ENCODE peak calls at places on chromosomes 13 and 19, in nine cellular contexts. One of them, this sample, is unnamed.

GRCh38 chr13:32428581-32429072 is 697 bp upstream of the N4BP2L1 start:
- DNase-seq in EL: no peak
- DNase-seq in stimulated activated CD8-positive, alpha-beta memory T cell treated with anti-CD3 and anti-CD28 coated beads, Interleukin-4, amount 100 ng/mL, for 4 hours: no peak
- DNase-seq in GM06990: no peak
- DNase-seq in stimulated activated naive CD8-positive, alpha-beta T cell treated with anti-CD3 and anti-CD28 coated beads, Interleukin-15, amount 100 ng/mL, for 72 hours: peak; percentile 9
- DNase-seq in IMR-90: no peak
- DNase-seq in heart right ventricle: no peak
- DNase-seq in NCI-H69: no peak
- DNase-seq in C1 segment of cervical spinal cord: peak; percentile 41
- DNase-seq in this sample: no peak

GRCh38 chr13:75749407-75749806 is 113.3 kb downstream of the LMO7 start:
- DNase-seq in IMR-90: peak; percentile 47
- DNase-seq in NCI-H69: peak; percentile 74
- DNase-seq in stimulated activated CD8-positive, alpha-beta memory T cell treated with anti-CD3 and anti-CD28 coated beads, Interleukin-4, amount 100 ng/mL, for 4 hours: no peak
- DNase-seq in C1 segment of cervical spinal cord: no peak
- DNase-seq in EL: peak; percentile 24
- DNase-seq in stimulated activated naive CD8-positive, alpha-beta T cell treated with anti-CD3 and anti-CD28 coated beads, Interleukin-15, amount 100 ng/mL, for 72 hours: no peak
- DNase-seq in GM06990: no peak
- DNase-seq in heart right ventricle: no peak
- DNase-seq in this sample: peak; percentile 13

GRCh38 chr19:42295831-42296525 is 6.0 kb upstream of the PRR19 start:
- DNase-seq in EL: peak; percentile 56
- DNase-seq in IMR-90: peak; percentile 41
- DNase-seq in heart right ventricle: peak; percentile 89
- DNase-seq in stimulated activated CD8-positive, alpha-beta memory T cell treated with anti-CD3 and anti-CD28 coated beads, Interleukin-4, amount 100 ng/mL, for 4 hours: peak; percentile 74
- DNase-seq in NCI-H69: peak; percentile 83
- DNase-seq in C1 segment of cervical spinal cord: peak; percentile 67
- DNase-seq in GM06990: peak; percentile 73
- DNase-seq in stimulated activated naive CD8-positive, alpha-beta T cell treated with anti-CD3 and anti-CD28 coated beads, Interleukin-15, amount 100 ng/mL, for 72 hours: peak; percentile 86
- DNase-seq in this sample: peak; percentile 73

GRCh38 chr13:110106726-110107125 is 200.2 kb downstream of the COL4A1 start:
- DNase-seq in NCI-H69: no peak
- DNase-seq in C1 segment of cervical spinal cord: no peak
- DNase-seq in heart right ventricle: peak; percentile 70
- DNase-seq in GM06990: no peak
- DNase-seq in EL: no peak
- DNase-seq in stimulated activated CD8-positive, alpha-beta memory T cell treated with anti-CD3 and anti-CD28 coated beads, Interleukin-4, amount 100 ng/mL, for 4 hours: no peak
- DNase-seq in IMR-90: no peak
- DNase-seq in stimulated activated naive CD8-positive, alpha-beta T cell treated with anti-CD3 and anti-CD28 coated beads, Interleukin-15, amount 100 ng/mL, for 72 hours: no peak
- DNase-seq in this sample: no peak

GRCh38 chr13:39422845-39423565 is 180.0 kb downstream of the LHFPL6 start:
- DNase-seq in stimulated activated CD8-positive, alpha-beta memory T cell treated with anti-CD3 and anti-CD28 coated beads, Interleukin-4, amount 100 ng/mL, for 4 hours: no peak
- DNase-seq in C1 segment of cervical spinal cord: no peak
- DNase-seq in NCI-H69: no peak
- DNase-seq in GM06990: no peak
- DNase-seq in IMR-90: no peak
- DNase-seq in heart right ventricle: no peak
- DNase-seq in EL: peak; percentile 10
- DNase-seq in stimulated activated naive CD8-positive, alpha-beta T cell treated with anti-CD3 and anti-CD28 coated beads, Interleukin-15, amount 100 ng/mL, for 72 hours: no peak
- DNase-seq in this sample: no peak

GRCh38 chr13:34357435-34358232 is 539.7 kb downstream of the RFC3 start:
- DNase-seq in stimulated activated CD8-positive, alpha-beta memory T cell treated with anti-CD3 and anti-CD28 coated beads, Interleukin-4, amount 100 ng/mL, for 4 hours: no peak
- DNase-seq in EL: peak; percentile 87
- DNase-seq in GM06990: no peak
- DNase-seq in IMR-90: peak; percentile 79
- DNase-seq in NCI-H69: no peak
- DNase-seq in C1 segment of cervical spinal cord: no peak
- DNase-seq in stimulated activated naive CD8-positive, alpha-beta T cell treated with anti-CD3 and anti-CD28 coated beads, Interleukin-15, amount 100 ng/mL, for 72 hours: no peak
- DNase-seq in heart right ventricle: no peak
- DNase-seq in this sample: no peak

GRCh38 chr13:113187263-113187669 is 21.2 kb downstream of the PCID2 start:
- DNase-seq in C1 segment of cervical spinal cord: peak; percentile 46
- DNase-seq in IMR-90: peak; percentile 100
- DNase-seq in stimulated activated CD8-positive, alpha-beta memory T cell treated with anti-CD3 and anti-CD28 coated beads, Interleukin-4, amount 100 ng/mL, for 4 hours: peak; percentile 46
- DNase-seq in stimulated activated naive CD8-positive, alpha-beta T cell treated with anti-CD3 and anti-CD28 coated beads, Interleukin-15, amount 100 ng/mL, for 72 hours: no peak
- DNase-seq in EL: peak; percentile 100
- DNase-seq in NCI-H69: peak; percentile 49
- DNase-seq in heart right ventricle: peak; percentile 82
- DNase-seq in GM06990: no peak
- DNase-seq in this sample: no peak

GRCh38 chr13:79782541-79783216 is 301.7 kb downstream of the NDFIP2 start:
- DNase-seq in EL: peak; percentile 27
- DNase-seq in C1 segment of cervical spinal cord: peak; percentile 11
- DNase-seq in GM06990: no peak
- DNase-seq in NCI-H69: peak; percentile 73
- DNase-seq in stimulated activated naive CD8-positive, alpha-beta T cell treated with anti-CD3 and anti-CD28 coated beads, Interleukin-15, amount 100 ng/mL, for 72 hours: no peak
- DNase-seq in heart right ventricle: peak; percentile 62
- DNase-seq in stimulated activated CD8-positive, alpha-beta memory T cell treated with anti-CD3 and anti-CD28 coated beads, Interleukin-4, amount 100 ng/mL, for 4 hours: no peak
- DNase-seq in IMR-90: peak; percentile 77
- DNase-seq in this sample: peak; percentile 81

GRCh38 chr13:41675306-41675705 is 218.0 kb downstream of the RGCC start:
- DNase-seq in IMR-90: no peak
- DNase-seq in EL: peak; percentile 26
- DNase-seq in C1 segment of cervical spinal cord: no peak
- DNase-seq in heart right ventricle: no peak
- DNase-seq in NCI-H69: no peak
- DNase-seq in GM06990: no peak
- DNase-seq in stimulated activated naive CD8-positive, alpha-beta T cell treated with anti-CD3 and anti-CD28 coated beads, Interleukin-15, amount 100 ng/mL, for 72 hours: no peak
- DNase-seq in stimulated activated CD8-positive, alpha-beta memory T cell treated with anti-CD3 and anti-CD28 coated beads, Interleukin-4, amount 100 ng/mL, for 4 hours: no peak
- DNase-seq in this sample: no peak

GRCh38 chr19:7394728-7395359 is 46.1 kb downstream of the ARHGEF18 start:
- DNase-seq in EL: peak; percentile 89
- DNase-seq in IMR-90: peak; percentile 87
- DNase-seq in NCI-H69: peak; percentile 93
- DNase-seq in heart right ventricle: peak; percentile 93
- DNase-seq in C1 segment of cervical spinal cord: peak; percentile 93
- DNase-seq in stimulated activated CD8-positive, alpha-beta memory T cell treated with anti-CD3 and anti-CD28 coated beads, Interleukin-4, amount 100 ng/mL, for 4 hours: peak; percentile 76
- DNase-seq in stimulated activated naive CD8-positive, alpha-beta T cell treated with anti-CD3 and anti-CD28 coated beads, Interleukin-15, amount 100 ng/mL, for 72 hours: peak; percentile 94
- DNase-seq in GM06990: peak; percentile 94
- DNase-seq in this sample: peak; percentile 81

GRCh38 chr19:7873304-7874079 is 698 bp downstream of the PRR36 start:
- DNase-seq in IMR-90: no peak
- DNase-seq in heart right ventricle: no peak
- DNase-seq in EL: no peak
- DNase-seq in C1 segment of cervical spinal cord: no peak
- DNase-seq in GM06990: no peak
- DNase-seq in stimulated activated naive CD8-positive, alpha-beta T cell treated with anti-CD3 and anti-CD28 coated beads, Interleukin-15, amount 100 ng/mL, for 72 hours: no peak
- DNase-seq in stimulated activated CD8-positive, alpha-beta memory T cell treated with anti-CD3 and anti-CD28 coated beads, Interleukin-4, amount 100 ng/mL, for 4 hours: no peak
- DNase-seq in NCI-H69: no peak
- DNase-seq in this sample: no peak

GRCh38 chr13:106565127-106565775 is 2.7 kb downstream of the ARGLU1 start:
- DNase-seq in stimulated activated CD8-positive, alpha-beta memory T cell treated with anti-CD3 and anti-CD28 coated beads, Interleukin-4, amount 100 ng/mL, for 4 hours: no peak
- DNase-seq in GM06990: no peak
- DNase-seq in NCI-H69: no peak
- DNase-seq in EL: no peak
- DNase-seq in heart right ventricle: no peak
- DNase-seq in stimulated activated naive CD8-positive, alpha-beta T cell treated with anti-CD3 and anti-CD28 coated beads, Interleukin-15, amount 100 ng/mL, for 72 hours: no peak
- DNase-seq in IMR-90: no peak
- DNase-seq in C1 segment of cervical spinal cord: no peak
- DNase-seq in this sample: no peak

GRCh38 chr19:46416077-46416709 is 2.8 kb upstream of the CCDC8 start:
- DNase-seq in stimulated activated CD8-positive, alpha-beta memory T cell treated with anti-CD3 and anti-CD28 coated beads, Interleukin-4, amount 100 ng/mL, for 4 hours: peak; percentile 35
- DNase-seq in IMR-90: peak; percentile 75
- DNase-seq in EL: peak; percentile 87
- DNase-seq in C1 segment of cervical spinal cord: peak; percentile 7
- DNase-seq in GM06990: no peak
- DNase-seq in stimulated activated naive CD8-positive, alpha-beta T cell treated with anti-CD3 and anti-CD28 coated beads, Interleukin-15, amount 100 ng/mL, for 72 hours: no peak
- DNase-seq in heart right ventricle: peak; percentile 91
- DNase-seq in NCI-H69: peak; percentile 97
- DNase-seq in this sample: peak; percentile 80

GRCh38 chr19:17579523-17580244 is 24.2 kb downstream of the COLGALT1 start:
- DNase-seq in stimulated activated CD8-positive, alpha-beta memory T cell treated with anti-CD3 and anti-CD28 coated beads, Interleukin-4, amount 100 ng/mL, for 4 hours: no peak
- DNase-seq in IMR-90: peak; percentile 26
- DNase-seq in heart right ventricle: peak; percentile 55
- DNase-seq in GM06990: peak; percentile 75
- DNase-seq in NCI-H69: peak; percentile 47
- DNase-seq in stimulated activated naive CD8-positive, alpha-beta T cell treated with anti-CD3 and anti-CD28 coated beads, Interleukin-15, amount 100 ng/mL, for 72 hours: no peak
- DNase-seq in C1 segment of cervical spinal cord: no peak
- DNase-seq in EL: peak; percentile 61
- DNase-seq in this sample: no peak

GRCh38 chr13:98144501-98145350 is 1.8 kb downstream of the FARP1 start:
- DNase-seq in EL: peak; percentile 74
- DNase-seq in IMR-90: peak; percentile 77
- DNase-seq in heart right ventricle: no peak
- DNase-seq in stimulated activated naive CD8-positive, alpha-beta T cell treated with anti-CD3 and anti-CD28 coated beads, Interleukin-15, amount 100 ng/mL, for 72 hours: no peak
- DNase-seq in stimulated activated CD8-positive, alpha-beta memory T cell treated with anti-CD3 and anti-CD28 coated beads, Interleukin-4, amount 100 ng/mL, for 4 hours: no peak
- DNase-seq in C1 segment of cervical spinal cord: no peak
- DNase-seq in NCI-H69: peak; percentile 85
- DNase-seq in GM06990: no peak
- DNase-seq in this sample: peak; percentile 45

GRCh38 chr13:48630791-48631190 is 22.9 kb upstream of the CYSLTR2 start:
- DNase-seq in C1 segment of cervical spinal cord: no peak
- DNase-seq in EL: no peak
- DNase-seq in NCI-H69: no peak
- DNase-seq in IMR-90: no peak
- DNase-seq in stimulated activated CD8-positive, alpha-beta memory T cell treated with anti-CD3 and anti-CD28 coated beads, Interleukin-4, amount 100 ng/mL, for 4 hours: no peak
- DNase-seq in stimulated activated naive CD8-positive, alpha-beta T cell treated with anti-CD3 and anti-CD28 coated beads, Interleukin-15, amount 100 ng/mL, for 72 hours: no peak
- DNase-seq in GM06990: no peak
- DNase-seq in heart right ventricle: no peak
- DNase-seq in this sample: no peak

GRCh38 chr19:13149628-13150186 is 468 bp downstream of the STX10 start:
- DNase-seq in stimulated activated naive CD8-positive, alpha-beta T cell treated with anti-CD3 and anti-CD28 coated beads, Interleukin-15, amount 100 ng/mL, for 72 hours: no peak
- DNase-seq in EL: peak; percentile 67
- DNase-seq in stimulated activated CD8-positive, alpha-beta memory T cell treated with anti-CD3 and anti-CD28 coated beads, Interleukin-4, amount 100 ng/mL, for 4 hours: no peak
- DNase-seq in GM06990: no peak
- DNase-seq in IMR-90: no peak
- DNase-seq in NCI-H69: peak; percentile 81
- DNase-seq in C1 segment of cervical spinal cord: no peak
- DNase-seq in heart right ventricle: peak; percentile 58
- DNase-seq in this sample: no peak

GRCh38 chr19:13629687-13630357 is 123.5 kb upstream of the CACNA1A start:
- DNase-seq in C1 segment of cervical spinal cord: no peak
- DNase-seq in IMR-90: peak; percentile 91
- DNase-seq in GM06990: no peak
- DNase-seq in heart right ventricle: no peak
- DNase-seq in NCI-H69: no peak
- DNase-seq in stimulated activated CD8-positive, alpha-beta memory T cell treated with anti-CD3 and anti-CD28 coated beads, Interleukin-4, amount 100 ng/mL, for 4 hours: no peak
- DNase-seq in stimulated activated naive CD8-positive, alpha-beta T cell treated with anti-CD3 and anti-CD28 coated beads, Interleukin-15, amount 100 ng/mL, for 72 hours: no peak
- DNase-seq in EL: peak; percentile 84
- DNase-seq in this sample: no peak

GRCh38 chr13:44015133-44015532 is 135.4 kb downstream of the LACC1 start:
- DNase-seq in IMR-90: no peak
- DNase-seq in EL: no peak
- DNase-seq in C1 segment of cervical spinal cord: no peak
- DNase-seq in GM06990: no peak
- DNase-seq in NCI-H69: no peak
- DNase-seq in stimulated activated naive CD8-positive, alpha-beta T cell treated with anti-CD3 and anti-CD28 coated beads, Interleukin-15, amount 100 ng/mL, for 72 hours: no peak
- DNase-seq in heart right ventricle: no peak
- DNase-seq in stimulated activated CD8-positive, alpha-beta memory T cell treated with anti-CD3 and anti-CD28 coated beads, Interleukin-4, amount 100 ng/mL, for 4 hours: no peak
- DNase-seq in this sample: no peak

GRCh38 chr13:32315255-32316029 is at the start of the genes BRCA2 and ZAR1L:
- DNase-seq in GM06990: peak; percentile 93
- DNase-seq in NCI-H69: peak; percentile 97
- DNase-seq in IMR-90: peak; percentile 87
- DNase-seq in C1 segment of cervical spinal cord: peak; percentile 65
- DNase-seq in stimulated activated CD8-positive, alpha-beta memory T cell treated with anti-CD3 and anti-CD28 coated beads, Interleukin-4, amount 100 ng/mL, for 4 hours: peak; percentile 73
- DNase-seq in EL: peak; percentile 95
- DNase-seq in heart right ventricle: peak; percentile 89
- DNase-seq in stimulated activated naive CD8-positive, alpha-beta T cell treated with anti-CD3 and anti-CD28 coated beads, Interleukin-15, amount 100 ng/mL, for 72 hours: peak; percentile 84
- DNase-seq in this sample: peak; percentile 86

GRCh38 chr19:4064551-4065260 is 2.0 kb downstream of the ZBTB7A start:
- DNase-seq in stimulated activated naive CD8-positive, alpha-beta T cell treated with anti-CD3 and anti-CD28 coated beads, Interleukin-15, amount 100 ng/mL, for 72 hours: no peak
- DNase-seq in C1 segment of cervical spinal cord: peak; percentile 57
- DNase-seq in heart right ventricle: peak; percentile 63
- DNase-seq in IMR-90: no peak
- DNase-seq in NCI-H69: peak; percentile 66
- DNase-seq in GM06990: no peak
- DNase-seq in EL: peak; percentile 37
- DNase-seq in stimulated activated CD8-positive, alpha-beta memory T cell treated with anti-CD3 and anti-CD28 coated beads, Interleukin-4, amount 100 ng/mL, for 4 hours: no peak
- DNase-seq in this sample: peak; percentile 31

GRCh38 chr13:42048625-42049453 is at the start of gene DGKH:
- DNase-seq in IMR-90: peak; percentile 78
- DNase-seq in C1 segment of cervical spinal cord: peak; percentile 34
- DNase-seq in GM06990: peak; percentile 76
- DNase-seq in NCI-H69: peak; percentile 87
- DNase-seq in stimulated activated naive CD8-positive, alpha-beta T cell treated with anti-CD3 and anti-CD28 coated beads, Interleukin-15, amount 100 ng/mL, for 72 hours: peak; percentile 69
- DNase-seq in stimulated activated CD8-positive, alpha-beta memory T cell treated with anti-CD3 and anti-CD28 coated beads, Interleukin-4, amount 100 ng/mL, for 4 hours: no peak
- DNase-seq in heart right ventricle: peak; percentile 87
- DNase-seq in EL: peak; percentile 77
- DNase-seq in this sample: peak; percentile 78

GRCh38 chr19:41335467-41335866 is 18.3 kb downstream of the TGFB1 start:
- DNase-seq in IMR-90: no peak
- DNase-seq in C1 segment of cervical spinal cord: no peak
- DNase-seq in stimulated activated CD8-positive, alpha-beta memory T cell treated with anti-CD3 and anti-CD28 coated beads, Interleukin-4, amount 100 ng/mL, for 4 hours: no peak
- DNase-seq in heart right ventricle: no peak
- DNase-seq in GM06990: no peak
- DNase-seq in stimulated activated naive CD8-positive, alpha-beta T cell treated with anti-CD3 and anti-CD28 coated beads, Interleukin-15, amount 100 ng/mL, for 72 hours: no peak
- DNase-seq in NCI-H69: no peak
- DNase-seq in EL: no peak
- DNase-seq in this sample: no peak

GRCh38 chr13:33411312-33411711 is 125.8 kb upstream of the STARD13 start:
- DNase-seq in GM06990: no peak
- DNase-seq in EL: no peak
- DNase-seq in C1 segment of cervical spinal cord: no peak
- DNase-seq in heart right ventricle: no peak
- DNase-seq in NCI-H69: no peak
- DNase-seq in IMR-90: no peak
- DNase-seq in stimulated activated CD8-positive, alpha-beta memory T cell treated with anti-CD3 and anti-CD28 coated beads, Interleukin-4, amount 100 ng/mL, for 4 hours: no peak
- DNase-seq in stimulated activated naive CD8-positive, alpha-beta T cell treated with anti-CD3 and anti-CD28 coated beads, Interleukin-15, amount 100 ng/mL, for 72 hours: no peak
- DNase-seq in this sample: no peak

GRCh38 chr19:8487137-8487851 is 15.1 kb downstream of the PRAM1 start:
- DNase-seq in stimulated activated naive CD8-positive, alpha-beta T cell treated with anti-CD3 and anti-CD28 coated beads, Interleukin-15, amount 100 ng/mL, for 72 hours: peak; percentile 54
- DNase-seq in stimulated activated CD8-positive, alpha-beta memory T cell treated with anti-CD3 and anti-CD28 coated beads, Interleukin-4, amount 100 ng/mL, for 4 hours: peak; percentile 40
- DNase-seq in heart right ventricle: no peak
- DNase-seq in IMR-90: no peak
- DNase-seq in EL: no peak
- DNase-seq in GM06990: no peak
- DNase-seq in C1 segment of cervical spinal cord: no peak
- DNase-seq in NCI-H69: peak; percentile 18
- DNase-seq in this sample: no peak

GRCh38 chr19:38455031-38455430 is 21.5 kb downstream of the RYR1 start:
- DNase-seq in EL: peak; percentile 11
- DNase-seq in stimulated activated naive CD8-positive, alpha-beta T cell treated with anti-CD3 and anti-CD28 coated beads, Interleukin-15, amount 100 ng/mL, for 72 hours: no peak
- DNase-seq in stimulated activated CD8-positive, alpha-beta memory T cell treated with anti-CD3 and anti-CD28 coated beads, Interleukin-4, amount 100 ng/mL, for 4 hours: no peak
- DNase-seq in IMR-90: peak; percentile 15
- DNase-seq in GM06990: no peak
- DNase-seq in NCI-H69: no peak
- DNase-seq in C1 segment of cervical spinal cord: no peak
- DNase-seq in heart right ventricle: no peak
- DNase-seq in this sample: no peak

GRCh38 chr19:15156391-15156790 is 44.4 kb downstream of the NOTCH3 start:
- DNase-seq in C1 segment of cervical spinal cord: no peak
- DNase-seq in GM06990: no peak
- DNase-seq in stimulated activated CD8-positive, alpha-beta memory T cell treated with anti-CD3 and anti-CD28 coated beads, Interleukin-4, amount 100 ng/mL, for 4 hours: no peak
- DNase-seq in IMR-90: no peak
- DNase-seq in EL: no peak
- DNase-seq in stimulated activated naive CD8-positive, alpha-beta T cell treated with anti-CD3 and anti-CD28 coated beads, Interleukin-15, amount 100 ng/mL, for 72 hours: no peak
- DNase-seq in NCI-H69: no peak
- DNase-seq in heart right ventricle: no peak
- DNase-seq in this sample: no peak

GRCh38 chr13:105579821-105580707 is 955.4 kb downstream of the EFNB2 start:
- DNase-seq in EL: no peak
- DNase-seq in GM06990: no peak
- DNase-seq in stimulated activated CD8-positive, alpha-beta memory T cell treated with anti-CD3 and anti-CD28 coated beads, Interleukin-4, amount 100 ng/mL, for 4 hours: no peak
- DNase-seq in NCI-H69: no peak
- DNase-seq in stimulated activated naive CD8-positive, alpha-beta T cell treated with anti-CD3 and anti-CD28 coated beads, Interleukin-15, amount 100 ng/mL, for 72 hours: no peak
- DNase-seq in IMR-90: no peak
- DNase-seq in heart right ventricle: no peak
- DNase-seq in C1 segment of cervical spinal cord: no peak
- DNase-seq in this sample: no peak

GRCh38 chr13:27954406-27954851 is 14.7 kb downstream of the CDX2 start:
- DNase-seq in IMR-90: no peak
- DNase-seq in NCI-H69: peak; percentile 42
- DNase-seq in GM06990: no peak
- DNase-seq in heart right ventricle: no peak
- DNase-seq in stimulated activated CD8-positive, alpha-beta memory T cell treated with anti-CD3 and anti-CD28 coated beads, Interleukin-4, amount 100 ng/mL, for 4 hours: no peak
- DNase-seq in stimulated activated naive CD8-positive, alpha-beta T cell treated with anti-CD3 and anti-CD28 coated beads, Interleukin-15, amount 100 ng/mL, for 72 hours: no peak
- DNase-seq in EL: peak; percentile 46
- DNase-seq in C1 segment of cervical spinal cord: no peak
- DNase-seq in this sample: peak; percentile 38

GRCh38 chr13:111204438-111205177 is 89.5 kb downstream of the ARHGEF7 start:
- DNase-seq in stimulated activated naive CD8-positive, alpha-beta T cell treated with anti-CD3 and anti-CD28 coated beads, Interleukin-15, amount 100 ng/mL, for 72 hours: no peak
- DNase-seq in EL: peak; percentile 70
- DNase-seq in GM06990: no peak
- DNase-seq in C1 segment of cervical spinal cord: no peak
- DNase-seq in stimulated activated CD8-positive, alpha-beta memory T cell treated with anti-CD3 and anti-CD28 coated beads, Interleukin-4, amount 100 ng/mL, for 4 hours: no peak
- DNase-seq in IMR-90: peak; percentile 84
- DNase-seq in heart right ventricle: peak; percentile 40
- DNase-seq in NCI-H69: peak; percentile 31
- DNase-seq in this sample: no peak

GRCh38 chr19:43620061-43621001 is 902 bp upstream of the ZNF428 start:
- DNase-seq in IMR-90: no peak
- DNase-seq in heart right ventricle: peak; percentile 87
- DNase-seq in GM06990: no peak
- DNase-seq in stimulated activated naive CD8-positive, alpha-beta T cell treated with anti-CD3 and anti-CD28 coated beads, Interleukin-15, amount 100 ng/mL, for 72 hours: no peak
- DNase-seq in EL: no peak
- DNase-seq in stimulated activated CD8-positive, alpha-beta memory T cell treated with anti-CD3 and anti-CD28 coated beads, Interleukin-4, amount 100 ng/mL, for 4 hours: no peak
- DNase-seq in NCI-H69: no peak
- DNase-seq in C1 segment of cervical spinal cord: no peak
- DNase-seq in this sample: no peak

This sample was measured in NCI-H345.